ENCODE peak calls at places on chromosomes 5 and 9, in six cellular contexts. M is HL-60; H is CD8-positive, alpha-beta T cell; P is cardiac muscle cell; X is cardiac fibroblast; U is GM12878. R is an unnamed sample.

GRCh38 chr9:136551401-136552116 is 5.7 kb upstream of the NOTCH1 start:
- DNase-seq in M (peak), P (peak), X (peak), H (no peak), U (no peak), R (no peak)

GRCh38 chr9:16152276-16153065 is 599.6 kb downstream of the CCDC171 start:
- DNase-seq in H (no peak), P (no peak), X (no peak), U (no peak), M (no peak), R (no peak)

GRCh38 chr5:33439905-33440481 is 772 bp upstream of the TARS1 start:
- DNase-seq in U (no peak), X (no peak), P (no peak), M (no peak), H (no peak), R (no peak)

GRCh38 chr5:44506561-44506960 is 117.3 kb upstream of the FGF10 start:
- DNase-seq in U (no peak), X (no peak), M (no peak), P (no peak), H (no peak), R (no peak)

GRCh38 chr5:178994580-178995340 is at the start of gene GRM6:
- DNase-seq in H (no peak), P (peak), U (no peak), M (no peak), X (peak), R (no peak)

GRCh38 chr5:134077926-134078580 is 36.4 kb upstream of the TCF7 start:
- DNase-seq in P (no peak), U (no peak), M (no peak), H (peak), X (no peak), R (no peak)

GRCh38 chr9:72299017-72299603 is 65.9 kb downstream of the ZFAND5 start:
- DNase-seq in M (no peak), H (no peak), X (no peak), U (no peak), P (no peak), R (no peak)

GRCh38 chr5:141729387-141730006 is 47.5 kb upstream of the ARAP3 start:
- DNase-seq in M (no peak), X (no peak), H (no peak), U (no peak), P (no peak), R (no peak)

GRCh38 chr9:12069366-12069765 is 623.8 kb upstream of the TYRP1 start:
- DNase-seq in M (no peak), U (no peak), H (no peak), X (no peak), P (no peak), R (no peak)

GRCh38 chr9:71254592-71255277 is 133.3 kb upstream of the TRPM3 start:
- DNase-seq in P (no peak), U (no peak), H (no peak), M (no peak), X (no peak), R (no peak)

GRCh38 chr9:76370656-76371055 is 23.6 kb downstream of the RFK start:
- DNase-seq in M (no peak), U (no peak), H (no peak), P (no peak), X (no peak), R (no peak)

GRCh38 chr9:18474778-18475177 is 825 bp downstream of the ADAMTSL1 start:
- DNase-seq in X (peak), U (no peak), H (no peak), P (peak), M (no peak), R (no peak)

GRCh38 chr5:127696688-127697087 is 6.5 kb upstream of the CCDC192 start:
- DNase-seq in X (peak), U (no peak), M (no peak), H (no peak), P (peak), R (no peak)

GRCh38 chr5:126837907-126838539 is 61.1 kb downstream of the LMNB1 start:
- DNase-seq in H (no peak), M (no peak), X (peak), U (no peak), P (peak), R (no peak)

GRCh38 chr5:131324311-131324710 is 60.5 kb downstream of the CDC42SE2 start:
- DNase-seq in U (no peak), M (no peak), X (peak), H (no peak), P (peak), R (no peak)

GRCh38 chr5:1524481-1524798 is 680 bp upstream of the LPCAT1 start:
- DNase-seq in U (no peak), X (no peak), P (no peak), H (peak), M (no peak), R (no peak)

GRCh38 chr5:75640826-75641225 is 29.6 kb downstream of the ANKDD1B start:
- DNase-seq in H (no peak), X (peak), M (no peak), P (peak), U (no peak), R (no peak)

GRCh38 chr9:107875571-107875980 is 386.0 kb upstream of the KLF4 start:
- DNase-seq in X (no peak), U (no peak), P (no peak), M (no peak), H (no peak), R (peak)

DNA sequence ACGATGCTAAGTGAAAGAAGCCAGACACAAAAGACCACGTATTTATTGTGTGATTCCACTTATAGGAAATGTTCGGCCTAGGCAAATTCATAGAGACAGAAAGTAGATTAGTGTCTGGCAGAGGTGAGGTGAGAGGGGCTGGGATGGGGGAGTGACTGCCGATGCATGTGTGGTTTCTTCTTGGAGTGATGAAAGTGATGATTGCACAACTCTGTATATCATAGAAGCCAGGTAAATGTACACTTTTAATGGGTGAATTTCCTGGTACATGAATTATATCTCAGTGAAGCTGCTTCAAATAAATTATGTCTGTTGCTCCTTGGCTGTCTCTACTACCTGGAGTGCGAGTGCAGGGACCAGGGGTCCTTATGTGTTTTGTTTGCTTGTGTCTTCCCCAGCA is 76.2 kb upstream of the PTCH1 start:
- DNase-seq in H (no peak), P (no peak), U (no peak), X (no peak), M (no peak), R (no peak)
- H3K4me3 ChIP-seq in H (no peak), P (no peak), U (no peak), X (no peak), M (no peak), R (no peak)

DNA sequence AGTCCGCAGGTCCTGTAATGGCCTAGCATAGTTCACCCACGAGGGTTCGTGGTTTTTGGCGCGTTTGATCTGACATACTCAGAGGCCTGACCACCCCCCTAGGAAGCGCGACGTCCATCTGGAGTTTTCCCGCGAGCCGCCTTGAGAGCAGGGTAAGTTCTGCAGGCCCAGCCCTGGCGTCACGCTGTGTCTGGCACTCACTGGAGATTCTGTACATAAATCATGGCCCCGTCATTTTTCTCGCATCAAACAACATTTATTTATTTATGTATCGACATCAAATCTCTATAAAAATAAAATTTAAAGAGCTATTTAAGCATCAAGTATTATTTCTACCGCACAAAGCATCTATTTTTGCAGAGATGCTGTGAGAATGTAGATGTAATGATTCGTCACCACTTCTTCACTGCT is 446 bp upstream of the TRIM41 start:
- DNase-seq in P (no peak), X (no peak), M (no peak), U (no peak), H (no peak), R (no peak)
- TF ChIP-seq CTCF in P (no peak), X (no peak), M (no peak), U (no peak), H (no peak), R (no peak)

DNA sequence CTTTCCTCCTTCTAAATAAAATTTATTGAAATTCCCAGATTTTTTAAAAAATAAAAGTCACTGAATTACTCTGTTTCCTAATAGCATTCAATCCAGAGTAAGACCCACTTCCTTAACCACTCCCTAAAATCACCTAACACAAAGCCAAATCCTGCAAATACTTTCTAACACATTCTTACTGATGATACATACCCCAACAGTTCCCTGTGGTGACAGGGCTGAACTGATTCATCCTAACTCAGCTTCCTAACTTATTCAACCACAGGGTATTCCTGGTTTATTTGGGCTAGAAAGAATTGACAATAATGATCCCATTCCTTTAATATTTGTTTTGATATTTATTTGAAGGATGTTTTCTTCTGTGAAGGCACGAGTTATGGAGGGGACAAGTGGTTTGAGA is 40.7 kb upstream of the ZNF300 start:
- DNase-seq in M (no peak), P (peak), X (peak), U (no peak), H (no peak), R (no peak)
- H3K4me3 ChIP-seq in M (no peak), P (no peak), X (peak), U (no peak), H (no peak), R (no peak)

DNA sequence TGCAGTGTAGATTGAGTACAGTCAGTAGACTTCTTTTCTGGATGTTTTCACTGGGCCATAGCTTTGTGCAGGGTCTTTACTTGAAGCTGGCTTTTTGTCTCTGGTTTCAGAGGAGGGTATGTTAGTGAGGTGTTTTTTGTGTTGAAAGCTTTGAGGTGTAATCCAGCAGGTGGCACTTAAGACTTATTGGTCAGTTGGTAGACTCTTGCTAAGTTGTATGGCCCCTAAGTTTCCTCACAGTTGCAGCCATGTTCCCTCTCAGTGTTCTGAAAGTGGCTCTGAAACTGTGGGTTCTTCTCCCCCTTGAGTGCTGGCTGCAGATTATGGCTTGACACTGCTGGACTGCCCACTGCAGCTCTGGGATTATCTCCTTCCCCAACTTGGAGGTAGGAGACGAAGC is 55.7 kb upstream of the SLC44A1 start:
- DNase-seq in M (peak), U (no peak), X (peak), P (no peak), H (no peak), R (no peak)
- TF ChIP-seq CTCF in M (no peak), U (no peak), X (peak), P (no peak), H (no peak), R (peak)

GRCh38 chr5:56914678-56915077 is 5.3 kb downstream of the SETD9 start:
- DNase-seq in M (no peak), U (no peak), X (no peak), P (no peak), H (no peak), R (no peak)
- H3K4me3 ChIP-seq in M (no peak), U (no peak), X (no peak), P (no peak), H (no peak), R (no peak)

DNA sequence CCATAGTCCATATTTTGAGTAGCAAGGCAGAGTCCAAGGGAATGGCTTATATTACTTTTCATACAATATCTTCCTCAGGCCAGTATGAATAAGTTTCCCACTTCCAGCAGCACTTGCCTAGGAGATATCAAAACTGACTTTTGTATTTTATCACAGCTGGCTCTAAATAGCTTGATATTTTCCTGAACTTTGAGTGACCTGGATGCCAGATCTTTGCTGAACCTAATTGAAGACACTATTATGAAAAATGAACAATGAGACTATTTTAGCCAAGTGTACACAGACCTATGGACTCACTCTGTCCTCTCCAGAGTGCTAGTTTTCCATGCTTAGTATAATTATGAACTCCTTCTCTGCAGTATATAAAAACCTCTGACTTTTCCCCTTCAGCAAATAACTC is 475.6 kb upstream of the PTGER4 start:
- DNase-seq in P (no peak), U (no peak), M (no peak), H (no peak), X (no peak), R (no peak)
- TF ChIP-seq CTCF in P (no peak), U (no peak), M (no peak), H (no peak), X (no peak), R (no peak)